ENCODE peak calls at places on chromosomes 11 and 22, in four cellular contexts. N is CD8-positive, alpha-beta memory T cell; R is adipocyte; L is vagina. I is an unnamed sample. For H3K9me3, the result is how much of the 10 kb centered on the place peaks cover.

GRCh38 chr11:11408436-11409221 is 55.6 kb upstream of the CSNK2A3 start:
- DNase-seq in N (no peak), R (peak), L (no peak), I (no peak)

GRCh38 chr11:118903204-118904015 is 19.7 kb downstream of the CXCR5 start:
- DNase-seq in N (no peak), R (no peak), L (no peak), I (no peak)

GRCh38 chr11:83583953-83584352 is 297.8 kb upstream of the CCDC90B start:
- DNase-seq in N (no peak), R (peak), L (no peak), I (peak)

GRCh38 chr11:27722117-27722844 is 22.0 kb upstream of the BDNF start:
- DNase-seq in N (no peak), R (peak), L (no peak), I (peak)

GRCh38 chr11:86174101-86175046 is 70.2 kb upstream of the EED start:
- DNase-seq in N (no peak), R (peak), L (peak), I (peak)

GRCh38 chr11:106763516-106763915 is 254.8 kb downstream of the GUCY1A2 start:
- DNase-seq in N (no peak), R (peak), L (no peak), I (no peak)

GRCh38 chr11:72969894-72970335 is 155.7 kb downstream of the ATG16L2 start:
- DNase-seq in N (no peak), R (peak), L (no peak), I (no peak)

GRCh38 chr22:29071261-29072045 is 1.4 kb upstream of the KREMEN1 start:
- DNase-seq in N (no peak), R (peak), L (no peak), I (no peak)

GRCh38 chr11:16781821-16782220 is 43.4 kb downstream of the C11orf58 start:
- DNase-seq in N (no peak), R (no peak), L (no peak), I (no peak)

GRCh38 chr11:13440100-13440855 is 22.7 kb downstream of the BTBD10 start:
- DNase-seq in N (no peak), R (peak), L (no peak), I (peak)

GRCh38 chr22:43236401-43237166 is 49.6 kb upstream of the TTLL12 start:
- DNase-seq in N (no peak), R (no peak), L (no peak), I (no peak)

GRCh38 chr11:94796863-94797262 is 28.7 kb downstream of the AMOTL1 start:
- DNase-seq in N (no peak), R (no peak), L (no peak), I (no peak)

GRCh38 chr11:40054631-40055030 is 1404.8 kb downstream of the LRRC4C start:
- DNase-seq in N (no peak), R (no peak), L (no peak), I (no peak)

GRCh38 chr11:37786214-37786755 is 1188.2 kb upstream of the RAG2 start:
- DNase-seq in N (no peak), R (peak), L (no peak), I (no peak)

GRCh38 chr11:114076974-114077373 is 17.5 kb downstream of the ZBTB16 start:
- DNase-seq in N (no peak), R (no peak), L (no peak), I (no peak)

GRCh38 chr11:8234425-8234821 is 29.3 kb downstream of the LMO1 start:
- DNase-seq in N (no peak), R (no peak), L (no peak), I (no peak)

GRCh38 chr22:35749808-35750207 is 32.1 kb downstream of the APOL5 start:
- DNase-seq in N (no peak), R (no peak), L (no peak), I (peak)

GRCh38 chr11:104093426-104094280 is 57.2 kb downstream of the DDI1 start:
- DNase-seq in N (no peak), R (peak), L (no peak), I (no peak)

GRCh38 chr11:2794419-2794795 is 91.2 kb downstream of the CDKN1C start:
- DNase-seq in N (peak), R (no peak), L (no peak), I (no peak)

GRCh38 chr11:63613517-63614135 is 607 bp downstream of the PLAAT3 start:
- DNase-seq in N (peak), R (peak), L (no peak), I (peak)

GRCh38 chr11:75152651-75153553 is 2.0 kb downstream of the SLCO2B1 start:
- DNase-seq in N (no peak), R (no peak), L (no peak), I (no peak)

GRCh38 chr22:19890502-19891349 is 36.1 kb upstream of the GNB1L start:
- DNase-seq in N (no peak), R (no peak), L (no peak), I (no peak)

GRCh38 chr11:2534957-2535672 is 90.3 kb downstream of the KCNQ1 start:
- DNase-seq in N (peak), R (no peak), L (no peak), I (no peak)

GRCh38 chr11:59240322-59240721 is 27.6 kb upstream of the MPEG1 start:
- DNase-seq in N (no peak), R (no peak), L (no peak), I (no peak)

GRCh38 chr22:42623301-42623751 is 8.6 kb upstream of the POLDIP3 start:
- DNase-seq in N (no peak), R (no peak), L (no peak), I (no peak)

GRCh38 chr11:3375552-3375951 is 3.4 kb downstream of the ZNF195 start:
- DNase-seq in N (no peak), R (peak), L (no peak), I (no peak)

GRCh38 chr11:40877981-40878380 is 581.5 kb downstream of the LRRC4C start:
- DNase-seq in N (no peak), R (no peak), L (no peak), I (no peak)

GRCh38 chr22:36913431-36914382 is at the start of gene CSF2RB:
- DNase-seq in N (no peak), R (no peak), L (no peak), I (no peak)

GRCh38 chr11:8102296-8102915 is 21.4 kb downstream of the TUB start:
- DNase-seq in N (no peak), R (no peak), L (no peak), I (no peak)

GRCh38 chr11:35364101-35364780 is 55.1 kb downstream of the SLC1A2 start:
- DNase-seq in N (no peak), R (peak), L (no peak), I (peak)

GRCh38 chr11:19714387-19715363 is 2.0 kb downstream of the NAV2 start:
- DNase-seq in N (no peak), R (peak), L (no peak), I (peak)

GRCh38 chr11:118908931-118909618 is 16.7 kb downstream of the BCL9L start:
- DNase-seq in N (no peak), R (peak), L (no peak), I (peak)

GRCh38 chr11:83219095-83219494 is 25.6 kb downstream of the ANKRD42 start:
- DNase-seq in N (no peak), R (no peak), L (no peak), I (no peak)

GRCh38 chr11:82174610-82175009 is 559.1 kb downstream of the FAM181B start:
- DNase-seq in N (no peak), R (no peak), L (no peak), I (no peak)

GRCh38 chr11:73191151-73191550 is 26.9 kb upstream of the P2RY2 start:
- DNase-seq in N (no peak), R (no peak), L (no peak), I (no peak)

GRCh38 chr11:6621711-6622211 is 2.5 kb upstream of the TPP1 start:
- DNase-seq in N (no peak), R (no peak), L (no peak), I (no peak)

GRCh38 chr11:1876361-1877063 is 15.2 kb downstream of the PRR33 start:
- DNase-seq in N (peak), R (peak), L (no peak), I (no peak)

DNA sequence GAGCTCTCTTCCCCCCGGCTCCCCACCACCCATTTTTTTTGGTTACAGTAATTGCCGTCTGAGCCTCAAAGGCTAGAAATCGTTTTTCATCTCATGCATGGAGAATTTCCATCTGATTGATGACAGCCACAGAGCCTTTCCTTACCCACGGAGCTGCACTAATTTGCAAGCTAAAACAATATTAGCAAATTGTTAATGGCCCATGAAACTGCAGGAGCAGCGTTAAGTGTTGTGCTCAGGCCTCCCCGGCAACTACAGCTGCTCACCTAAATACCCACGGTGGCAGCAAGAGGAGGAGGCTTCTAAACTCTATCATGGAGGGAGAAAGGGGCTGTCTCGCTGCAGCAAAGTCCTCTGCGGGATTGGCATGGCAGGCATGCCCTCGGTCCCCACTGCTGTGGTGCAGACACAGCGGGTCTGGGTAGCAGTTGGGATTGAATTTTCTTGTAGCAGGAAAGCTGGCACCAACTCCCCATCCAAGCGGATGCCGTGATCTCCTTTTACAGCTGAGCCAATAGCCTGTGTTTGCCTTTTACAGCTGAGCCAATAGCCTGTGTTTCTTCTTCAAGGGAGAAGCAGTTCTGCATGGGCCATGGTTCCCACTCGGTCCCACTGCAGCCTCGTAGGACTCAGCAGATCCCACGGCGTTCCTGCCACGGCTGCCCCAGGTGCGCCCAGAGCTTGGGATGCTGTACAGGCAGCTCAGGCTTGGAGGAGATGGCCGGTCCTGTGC is 412.3 kb downstream of the BRD1 start:
- DNase-seq in N (no peak), R (no peak), L (no peak), I (no peak)
- H3K9me3 ChIP-seq in N (under half), R (under half), L (under half), I (under half)

DNA sequence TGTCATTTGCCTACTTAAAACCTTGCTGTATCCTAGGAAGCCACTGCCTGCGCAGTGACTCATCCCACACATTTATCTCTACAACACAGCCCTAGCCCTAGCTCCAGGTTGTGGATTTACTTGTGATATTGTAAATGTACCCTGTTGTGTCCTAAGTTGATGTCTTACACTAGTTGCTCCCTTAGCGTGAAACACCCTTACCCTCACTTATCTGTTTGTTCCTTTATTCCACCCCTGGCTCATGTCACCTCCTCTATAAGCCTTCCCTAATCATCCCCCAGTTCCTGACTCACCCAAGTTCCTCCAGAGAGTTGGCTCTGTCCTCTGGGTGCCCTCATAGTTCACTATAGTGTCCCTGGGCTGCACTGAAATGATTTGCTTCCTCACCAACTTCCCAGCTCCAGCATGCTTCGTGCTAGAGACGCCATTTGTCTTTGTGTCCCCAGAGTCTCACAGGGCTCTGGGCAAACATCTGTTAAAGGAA is 431.8 kb upstream of the FAT3 start:
- DNase-seq in N (no peak), R (no peak), L (no peak), I (no peak)
- H3K9me3 ChIP-seq in N (under half), R (under half), L (under half), I (under half)

GRCh38 chr11:29679996-29680395 is 336.8 kb downstream of the KCNA4 start:
- DNase-seq in N (no peak), R (no peak), L (no peak), I (no peak)
- H3K9me3 ChIP-seq in N (under half), R (under half), L (under half), I (under half)

GRCh38 chr22:17775781-17776470 is 1.7 kb upstream of the BID start:
- DNase-seq in N (no peak), R (no peak), L (no peak), I (no peak)

GRCh38 chr22:17773606-17774205 is 563 bp downstream of the BID start:
- DNase-seq in N (peak), R (peak), L (no peak), I (no peak)

GRCh38 chr22:17774928-17775675 is 833 bp upstream of the BID start:
- DNase-seq in N (no peak), R (no peak), L (no peak), I (no peak)

GRCh38 chr22:17772963-17773605 is 1.2 kb downstream of the BID start:
- DNase-seq in N (no peak), R (peak), L (no peak), I (no peak)

DNA sequence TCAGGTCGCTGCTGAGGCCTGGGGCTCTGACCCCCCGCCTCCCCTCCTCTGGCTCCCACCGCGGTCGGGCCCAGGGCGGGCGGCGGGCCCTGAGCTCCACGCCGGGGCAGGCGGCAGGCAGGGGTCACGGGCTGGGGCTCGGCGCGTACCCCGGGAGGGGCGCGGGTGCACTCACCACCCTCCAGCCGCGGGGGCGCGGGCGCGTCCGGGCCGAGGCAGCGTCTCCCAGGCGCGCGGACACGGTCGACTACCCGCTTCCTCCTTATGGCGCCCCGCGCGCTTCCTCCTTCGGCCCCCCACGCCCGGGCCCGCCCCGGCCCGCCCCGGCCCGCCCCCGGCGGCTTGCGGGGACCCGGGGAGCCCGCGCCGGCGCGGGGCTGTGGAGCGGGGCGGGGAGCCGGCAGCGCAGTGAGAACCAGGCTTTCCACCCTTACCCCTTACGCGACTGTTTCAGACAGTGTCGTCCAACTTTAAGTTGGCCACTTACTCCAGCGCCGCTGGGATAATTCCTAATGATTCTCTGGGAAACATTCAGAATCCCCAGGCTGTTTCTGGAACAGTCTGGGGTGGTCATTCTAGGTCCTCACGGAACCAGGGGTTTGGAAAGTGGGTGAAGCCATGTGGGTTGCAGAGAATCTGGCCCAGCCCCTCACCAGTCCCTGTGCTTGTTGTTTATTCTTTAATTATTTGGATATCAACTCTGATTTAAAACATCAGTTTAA is at the start of gene BID:
- DNase-seq in N (peak), R (peak), L (no peak), I (no peak)
- H3K9me3 ChIP-seq in N (under half), R (under half), L (under half), I (under half)

DNA sequence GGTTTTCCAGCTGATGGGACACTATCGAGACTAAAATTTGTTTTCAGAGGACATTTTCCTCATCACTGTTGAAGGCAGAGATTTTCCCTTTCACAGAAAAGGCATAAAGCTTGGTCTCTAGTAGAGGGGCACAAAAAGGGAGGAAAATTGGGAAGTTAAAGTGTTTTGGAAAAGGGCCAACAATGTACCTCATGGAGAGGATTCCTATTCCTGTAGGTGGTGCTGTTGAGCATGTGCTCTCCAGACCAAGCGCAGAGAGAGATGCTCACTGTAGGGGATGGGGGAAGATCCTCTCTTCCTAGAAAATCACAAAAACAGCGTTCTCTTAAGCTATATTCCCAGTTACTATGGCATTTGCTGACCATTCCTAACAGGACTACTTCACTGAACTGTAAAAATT is 44.9 kb downstream of the OR4C46 start:
- DNase-seq in N (no peak), R (no peak), L (no peak), I (no peak)
- H3K9me3 ChIP-seq in N (under half), R (under half), L (under half), I (under half)